ENCODE peak calls at places on chromosome 22, in five cellular contexts. Z is H9, R is mesenchymal stem cell, T is H1, E is trophoblast cell. P is an unnamed sample. For H3K4me1, the result is how much of the 10 kb centered on the place peaks cover.

GRCh38 chr22:28034760-28035401 is 115.8 kb upstream of the PITPNB start:
- DNase-seq in Z (no peak), R (peak), T (no peak), E (no peak), P (no peak)

GRCh38 chr22:20319041-20319744 is 667 bp downstream of the DGCR6L start:
- DNase-seq in Z (peak), R (peak), T (peak), E (peak), P (no peak)

GRCh38 chr22:30306629-30307016 is 17.3 kb upstream of the CASTOR1 start:
- DNase-seq in Z (no peak), R (no peak), T (no peak), E (no peak), P (no peak)

GRCh38 chr22:39204216-39204615 is 40.6 kb downstream of the PDGFB start:
- DNase-seq in Z (peak), R (no peak), T (no peak), E (no peak), P (no peak)

GRCh38 chr22:18955696-18956095 is 19.6 kb upstream of the PRODH start:
- DNase-seq in Z (no peak), R (no peak), T (no peak), E (no peak), P (no peak)

GRCh38 chr22:24289138-24289537 is 18.5 kb downstream of the SPECC1L start:
- DNase-seq in Z (no peak), R (peak), T (no peak), E (peak), P (no peak)

GRCh38 chr22:46026907-46027218 is 49.9 kb upstream of the WNT7B start:
- DNase-seq in Z (no peak), R (no peak), T (no peak), E (no peak), P (no peak)

GRCh38 chr22:30327864-30328345 is 1.2 kb upstream of the TBC1D10A start:
- DNase-seq in Z (peak), R (peak), T (no peak), E (peak), P (no peak)

GRCh38 chr22:29375436-29376076 is 12.8 kb downstream of the AP1B1 start:
- DNase-seq in Z (no peak), R (peak), T (no peak), E (no peak), P (no peak)

GRCh38 chr22:19822301-19823117 is 32.2 kb downstream of the GNB1L start:
- DNase-seq in Z (peak), R (no peak), T (peak), E (no peak), P (no peak)

GRCh38 chr22:46803031-46803880 is 40.8 kb downstream of the TBC1D22A start:
- DNase-seq in Z (peak), R (peak), T (peak), E (peak), P (peak)

GRCh38 chr22:35301370-35301874 is 1.7 kb downstream of the TOM1 start:
- DNase-seq in Z (no peak), R (peak), T (no peak), E (peak), P (no peak)

GRCh38 chr22:22358686-22359085 is 114.1 kb downstream of the VPREB1 start:
- DNase-seq in Z (no peak), R (no peak), T (no peak), E (no peak), P (no peak)

GRCh38 chr22:27135582-27135981 is 478.2 kb downstream of the MIAT start:
- DNase-seq in Z (no peak), R (peak), T (no peak), E (no peak), P (no peak)

GRCh38 chr22:47929073-47929472 is 1166.6 kb downstream of the TBC1D22A start:
- DNase-seq in Z (no peak), R (no peak), T (no peak), E (no peak), P (no peak)

GRCh38 chr22:41446057-41446501 is 522 bp downstream of the TOB2 start:
- DNase-seq in Z (no peak), R (peak), T (no peak), E (no peak), P (peak)
- H2AFZ ChIP-seq in Z (no peak), R (no peak), T (no peak), E (peak), P (peak)

DNA sequence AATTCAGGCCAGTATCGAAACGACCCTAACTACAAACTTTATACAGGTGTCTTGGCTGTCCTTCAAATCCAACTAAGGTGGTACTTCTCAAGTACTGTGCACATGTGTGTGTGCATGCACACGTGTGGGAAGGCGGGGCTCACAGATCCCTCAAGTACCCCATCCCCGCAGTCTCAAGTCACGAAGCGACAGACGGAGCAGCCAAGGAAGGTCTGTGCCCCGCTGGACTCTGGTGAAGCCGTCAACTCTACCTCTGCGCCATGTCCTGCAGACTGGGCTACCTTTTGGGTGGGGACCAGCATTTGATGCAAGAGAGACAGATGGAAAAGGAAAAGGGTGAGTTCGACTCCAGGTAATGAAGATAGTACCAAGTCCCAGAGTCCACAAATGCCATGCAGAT is 169.0 kb downstream of the CRYBB2 start:
- DNase-seq in Z (peak), R (no peak), T (no peak), E (no peak), P (no peak)
- H3K4me1 ChIP-seq in Z (under half), R (under half), T (half or more), E (under half), P (under half)

GRCh38 chr22:49603016-49603415 is 224.7 kb downstream of the BRD1 start:
- DNase-seq in Z (no peak), R (no peak), T (no peak), E (no peak), P (no peak)

GRCh38 chr22:49601614-49602321 is 225.9 kb downstream of the BRD1 start:
- DNase-seq in Z (peak), R (no peak), T (no peak), E (no peak), P (no peak)

GRCh38 chr22:49600452-49600847 is 227.2 kb downstream of the BRD1 start:
- DNase-seq in Z (no peak), R (no peak), T (no peak), E (no peak), P (no peak)

GRCh38 chr22:49600891-49601431 is 226.7 kb downstream of the BRD1 start:
- DNase-seq in Z (no peak), R (no peak), T (no peak), E (no peak), P (no peak)

DNA sequence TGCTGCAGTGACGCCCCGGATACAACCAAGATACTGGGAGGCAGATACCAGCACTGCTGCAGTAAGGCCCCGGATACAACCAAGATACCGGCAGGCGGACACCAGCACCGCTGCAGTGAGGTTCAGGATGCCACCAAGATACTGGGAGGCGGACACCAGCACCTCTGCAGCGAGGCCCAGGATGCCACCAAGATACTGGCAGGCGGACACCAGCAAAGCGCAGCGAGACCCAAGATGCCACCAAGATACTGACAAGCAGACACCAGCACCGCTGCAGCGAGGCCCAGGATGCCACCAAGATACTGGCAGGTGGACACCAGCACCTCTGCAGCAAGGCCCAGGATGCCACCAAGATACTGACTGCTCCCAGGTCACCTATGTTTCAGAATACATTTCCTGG is 225.2 kb downstream of the BRD1 start:
- DNase-seq in Z (no peak), R (no peak), T (no peak), E (no peak), P (no peak)
- H2BK12ac ChIP-seq in Z (no peak), R (no peak), T (no peak), E (no peak), P (no peak)

GRCh38 chr22:49202226-49202625 is 625.4 kb downstream of the BRD1 start:
- DNase-seq in Z (peak), R (no peak), T (peak), E (no peak), P (no peak)
- H2AFZ ChIP-seq in Z (no peak), R (no peak), T (no peak), E (no peak), P (no peak)

DNA sequence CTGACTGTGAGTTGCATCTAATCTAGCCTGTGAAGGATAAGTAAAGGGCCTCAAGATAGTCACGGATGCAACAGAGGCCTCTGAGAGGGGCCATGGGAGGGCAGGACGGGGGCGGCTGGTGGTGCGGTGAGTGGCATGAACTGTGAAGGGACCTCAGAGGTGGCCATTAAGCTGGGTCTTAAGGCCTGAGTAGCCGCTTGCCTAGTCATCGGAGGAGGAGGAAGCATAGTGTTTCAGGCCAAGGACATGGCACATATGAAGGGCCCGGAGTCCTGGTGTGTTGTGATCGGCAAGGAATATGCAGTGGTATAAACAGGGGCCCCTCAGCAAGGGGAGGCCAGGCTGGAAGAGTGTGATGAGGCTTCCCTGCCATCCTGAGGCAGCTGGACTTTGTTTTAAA is 51.8 kb downstream of the TRIOBP start:
- DNase-seq in Z (no peak), R (no peak), T (no peak), E (no peak), P (no peak)
- H3K4me1 ChIP-seq in Z (under half), R (half or more), T (under half), E (half or more), P (under half)

GRCh38 chr22:17079572-17079971 is 5.2 kb upstream of the IL17RA start:
- DNase-seq in Z (no peak), R (no peak), T (no peak), E (peak), P (no peak)
- H2BK12ac ChIP-seq in Z (no peak), R (no peak), T (no peak), E (no peak), P (no peak)

DNA sequence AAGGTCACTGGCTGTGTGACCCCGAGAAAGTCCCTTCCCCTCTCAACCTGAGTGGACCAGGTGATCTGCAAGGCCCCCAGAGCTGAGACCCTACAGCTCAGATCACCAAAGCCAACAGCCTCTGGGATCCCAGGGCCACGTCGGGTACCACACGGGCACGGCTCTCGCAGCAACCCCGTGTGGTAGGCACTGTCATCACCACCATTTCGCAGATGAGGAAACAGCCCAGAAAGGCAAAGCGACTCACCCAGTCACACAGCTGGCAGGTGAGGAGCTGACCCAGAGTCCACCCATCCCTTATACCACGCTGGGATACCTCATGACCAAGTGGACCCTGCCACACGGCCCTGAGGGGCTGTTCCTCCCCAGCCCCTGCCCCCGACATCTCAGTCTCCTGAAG is 2.8 kb downstream of the ATP5MGL start:
- DNase-seq in Z (peak), R (no peak), T (no peak), E (no peak), P (no peak)
- H2AFZ ChIP-seq in Z (no peak), R (no peak), T (no peak), E (no peak), P (no peak)

DNA sequence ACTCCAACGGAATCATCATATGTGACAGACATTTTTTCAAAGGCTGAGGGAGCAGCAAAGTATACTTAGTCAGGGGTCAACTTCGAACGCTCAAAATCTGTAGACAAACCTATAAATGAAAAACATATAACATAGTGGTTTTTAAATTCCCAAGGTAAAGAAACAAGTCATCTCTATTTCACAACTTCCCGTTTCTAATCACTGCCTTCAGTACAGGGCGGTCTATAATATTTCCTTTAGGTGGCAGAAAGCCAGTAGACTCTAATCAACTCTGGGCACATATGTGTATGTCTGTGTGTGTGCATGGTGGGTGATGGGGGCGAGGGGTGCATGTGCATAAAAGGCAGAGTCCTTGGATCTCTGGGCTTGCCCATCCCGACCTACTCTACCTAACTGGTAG is 55.0 kb upstream of the ARFGAP3 start:
- DNase-seq in Z (no peak), R (no peak), T (no peak), E (no peak), P (no peak)
- H3K4me1 ChIP-seq in Z (under half), R (under half), T (under half), E (under half), P (under half)

GRCh38 chr22:31820655-31821054 is 66.8 kb downstream of the DEPDC5 start:
- DNase-seq in Z (no peak), R (no peak), T (no peak), E (peak), P (no peak)

GRCh38 chr22:31818481-31819392 is 64.9 kb downstream of the DEPDC5 start:
- DNase-seq in Z (no peak), R (no peak), T (no peak), E (no peak), P (no peak)

GRCh38 chr22:31816750-31817149 is 62.9 kb downstream of the DEPDC5 start:
- DNase-seq in Z (no peak), R (no peak), T (no peak), E (no peak), P (no peak)

GRCh38 chr22:31812977-31813605 is 59.3 kb downstream of the DEPDC5 start:
- DNase-seq in Z (no peak), R (no peak), T (no peak), E (no peak), P (no peak)

GRCh38 chr22:31814942-31815341 is 61.1 kb downstream of the DEPDC5 start:
- DNase-seq in Z (no peak), R (no peak), T (no peak), E (no peak), P (no peak)
- H2BK12ac ChIP-seq in Z (no peak), R (no peak), T (no peak), E (no peak), P (no peak)

DNA sequence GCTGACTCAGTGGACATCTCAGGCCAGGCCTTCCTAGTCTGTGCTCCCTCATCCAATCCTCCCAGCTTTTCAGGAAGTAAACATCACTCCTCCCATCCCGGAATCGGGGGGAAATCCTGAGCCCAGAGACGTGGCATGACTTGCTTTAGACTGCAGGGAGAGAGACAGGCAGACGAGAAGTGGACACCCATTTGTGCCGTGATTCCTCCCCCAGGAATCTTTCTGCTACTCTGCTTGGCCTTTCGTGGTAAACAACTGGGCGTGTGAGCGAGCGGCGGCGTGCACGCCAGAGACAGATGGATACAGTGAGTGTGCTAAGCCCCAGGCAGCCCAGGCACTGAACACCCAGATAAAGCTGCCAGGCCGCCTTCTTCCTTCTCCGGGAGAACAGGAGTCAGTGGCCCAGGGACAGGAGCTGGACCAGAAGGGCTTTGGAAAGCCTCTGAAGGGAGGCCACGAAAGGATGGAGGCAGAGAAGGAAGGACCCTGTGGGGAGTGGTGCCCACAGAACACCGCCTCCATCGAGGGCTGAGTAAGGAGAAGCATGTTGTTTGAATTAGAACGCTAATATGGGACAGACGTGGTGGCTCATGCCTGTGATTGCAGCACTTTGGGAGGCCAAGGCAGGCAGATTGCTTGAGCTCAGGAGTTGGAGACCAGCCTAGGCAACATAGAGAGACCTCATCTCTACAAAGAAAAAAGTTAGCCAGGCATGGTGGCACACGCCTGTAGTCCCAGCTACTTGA is 53.0 kb upstream of the PRR5 start:
- DNase-seq in Z (no peak), R (peak), T (no peak), E (peak), P (no peak)
- H2AFZ ChIP-seq in Z (no peak), R (no peak), T (no peak), E (no peak), P (no peak)